ENCODE peak calls at places on chromosomes 3 and 15, in six cellular contexts. E is uterus, A is pancreas, D is dorsolateral prefrontal cortex, C is testis, T is omental fat pad. B is an unnamed sample.
A peak's percentile ranks its signal among the peaks of the same experiment; 100 is the strongest.

GRCh38 chr3:141129049-141130038 is 78.2 kb downstream of the SPSB4 start:
- DNase-seq in C (no peak), E (no peak), T (no peak), A (no peak), D (no peak), B (no peak)

GRCh38 chr3:101643861-101644613 is 32.9 kb downstream of the ZBTB11 start:
- DNase-seq in D (no peak), T (no peak), E (no peak), C (no peak), A (no peak), B (no peak)

GRCh38 chr15:77541421-77542181 is 91.1 kb downstream of the LINGO1 start:
- DNase-seq in T (no peak), C (peak; percentile 32), D (no peak), E (no peak), A (no peak), B (no peak)

GRCh38 chr3:31095254-31095653 is 200.8 kb upstream of the GADL1 start:
- DNase-seq in T (no peak), D (no peak), C (no peak), E (no peak), A (no peak), B (no peak)

GRCh38 chr3:72829701-72830100 is 18.5 kb downstream of the SHQ1 start:
- DNase-seq in T (no peak), D (no peak), C (no peak), E (no peak), A (no peak), B (no peak)

GRCh38 chr3:123286308-123287023 is 84.7 kb downstream of the SEC22A start:
- DNase-seq in T (no peak), D (no peak), A (peak; percentile 25), C (peak; percentile 67), E (no peak), B (peak; percentile 82)

GRCh38 chr15:82172506-82172905 is 90.0 kb downstream of the EFL1 start:
- DNase-seq in E (no peak), D (no peak), T (no peak), A (no peak), C (no peak), B (no peak)

GRCh38 chr3:131702156-131702555 is 199.4 kb upstream of the MRPL3 start:
- DNase-seq in C (no peak), T (no peak), A (no peak), D (no peak), E (no peak), B (no peak)

GRCh38 chr3:105598047-105598796 is 231.5 kb downstream of the ALCAM start:
- DNase-seq in C (no peak), T (no peak), A (no peak), E (no peak), D (no peak), B (no peak)

GRCh38 chr3:71495708-71496472 is 87.6 kb downstream of the FOXP1 start:
- DNase-seq in T (no peak), E (peak; percentile 47), C (no peak), A (no peak), D (no peak), B (no peak)

GRCh38 chr15:76346666-76347506 is 10.3 kb downstream of the ISL2 start:
- DNase-seq in C (no peak), E (no peak), A (no peak), D (no peak), T (no peak), B (peak; percentile 60)

GRCh38 chr15:57873564-57874209 is 167.2 kb downstream of the POLR2M start:
- DNase-seq in A (no peak), D (no peak), E (no peak), T (no peak), C (no peak), B (no peak)

GRCh38 chr15:52649686-52650085 is 29.5 kb downstream of the ATOSA start:
- DNase-seq in D (no peak), E (no peak), A (no peak), T (no peak), C (no peak), B (no peak)

GRCh38 chr15:88638626-88639372 is at the start of gene ISG20:
- DNase-seq in D (peak; percentile 82), A (peak; percentile 95), C (peak; percentile 89), T (peak; percentile 93), E (peak; percentile 97), B (peak; percentile 38)

GRCh38 chr3:186515115-186515514 is 29.1 kb downstream of the CRYGS start:
- DNase-seq in D (no peak), E (no peak), A (no peak), T (no peak), C (no peak), B (no peak)

GRCh38 chr3:186512570-186513302 is 31.4 kb downstream of the CRYGS start:
- DNase-seq in C (no peak), T (no peak), E (no peak), A (no peak), D (no peak), B (no peak)

GRCh38 chr3:186511702-186512101 is 32.5 kb downstream of the CRYGS start:
- DNase-seq in T (no peak), E (no peak), D (no peak), C (no peak), A (no peak), B (no peak)

GRCh38 chr3:186516645-186517044 is 27.5 kb downstream of the CRYGS start:
- DNase-seq in T (no peak), D (no peak), C (no peak), E (no peak), A (no peak), B (no peak)

DNA sequence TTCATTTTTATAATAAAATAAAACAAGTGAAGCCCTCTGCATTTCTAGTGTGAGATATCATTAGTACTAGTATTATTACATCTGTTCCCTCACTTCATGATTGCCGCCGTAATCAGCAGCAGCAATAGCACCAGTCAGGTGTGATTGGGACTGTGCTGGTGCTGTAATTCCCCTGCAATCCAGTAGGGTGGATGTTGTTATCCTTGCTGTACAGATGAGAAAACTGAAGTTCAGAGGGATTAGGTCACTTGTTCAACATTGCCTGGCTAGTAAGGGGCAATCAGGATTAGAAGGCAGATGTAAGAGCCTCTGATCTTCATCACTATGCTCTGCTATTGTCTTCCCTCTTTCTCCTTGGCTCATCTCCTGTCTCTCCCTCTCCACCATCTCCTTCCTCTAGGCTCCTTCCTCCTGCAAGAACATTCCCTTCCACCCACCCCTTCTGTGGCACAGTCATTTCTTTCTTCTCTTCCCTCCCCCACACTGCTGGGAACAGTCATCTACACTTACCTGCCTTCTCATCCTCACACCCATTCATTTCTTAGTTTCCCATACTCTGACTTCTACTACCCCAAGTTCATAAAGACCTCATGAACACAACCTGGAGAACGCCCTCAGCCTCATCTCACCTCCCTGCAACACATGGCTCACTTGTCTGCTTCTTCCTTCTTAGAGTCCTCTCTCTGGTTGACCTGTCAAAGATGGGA is 29.7 kb downstream of the CRYGS start:
- DNase-seq in T (no peak), C (no peak), D (no peak), E (no peak), A (no peak), B (no peak)
- TF ChIP-seq CTCF in T (no peak), C (no peak), D (no peak), E (no peak), A (peak; percentile 21), B (peak; percentile 37)

GRCh38 chr3:125163739-125164601 is 48.6 kb downstream of the SLC12A8 start:
- DNase-seq in A (no peak), T (no peak), D (no peak), E (no peak), C (peak; percentile 54), B (no peak)
- TF ChIP-seq CTCF in A (no peak), T (no peak), D (no peak), E (no peak), C (no peak), B (no peak)

GRCh38 chr3:19107719-19108118 is 40.6 kb upstream of the KCNH8 start:
- DNase-seq in C (no peak), T (no peak), E (no peak), A (no peak), D (peak; percentile 4), B (no peak)

GRCh38 chr3:19106307-19106706 is 42.0 kb upstream of the KCNH8 start:
- DNase-seq in D (no peak), E (no peak), C (no peak), A (no peak), T (no peak), B (no peak)

GRCh38 chr3:19104459-19104858 is 43.9 kb upstream of the KCNH8 start:
- DNase-seq in D (no peak), C (no peak), A (no peak), T (no peak), E (no peak), B (no peak)

GRCh38 chr3:19105826-19106225 is 42.5 kb upstream of the KCNH8 start:
- DNase-seq in E (no peak), A (no peak), T (no peak), D (no peak), C (no peak), B (no peak)

DNA sequence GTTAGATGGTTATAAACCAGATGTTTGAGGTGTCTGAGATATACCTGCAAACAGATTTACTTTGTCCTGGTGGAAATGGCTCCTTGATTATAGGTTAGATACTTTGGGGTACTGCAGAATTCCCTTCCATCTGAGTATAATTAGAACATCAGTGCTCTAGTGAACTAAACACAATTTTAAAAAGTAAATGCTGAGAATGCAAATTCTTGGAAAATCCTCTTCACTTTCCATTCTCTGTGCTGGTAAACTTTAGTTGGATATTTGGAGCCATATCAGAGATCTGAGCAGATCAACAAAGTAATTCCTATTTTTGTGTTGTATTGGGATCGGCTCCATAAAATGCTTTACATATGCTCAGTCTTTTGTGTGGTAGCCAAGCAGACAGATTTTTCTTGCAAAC is 38.0 kb upstream of the KCNH8 start:
- DNase-seq in T (no peak), C (no peak), D (no peak), A (no peak), E (no peak), B (no peak)
- TF ChIP-seq CTCF in T (no peak), C (no peak), D (no peak), A (no peak), E (no peak), B (no peak)

GRCh38 chr3:66272016-66272415 is 51.2 kb downstream of the SLC25A26 start:
- DNase-seq in D (no peak), T (no peak), A (no peak), E (no peak), C (no peak), B (no peak)

GRCh38 chr3:66280304-66280703 is 59.5 kb downstream of the SLC25A26 start:
- DNase-seq in D (no peak), A (no peak), C (no peak), T (no peak), E (no peak), B (no peak)

GRCh38 chr3:66279168-66279567 is 58.4 kb downstream of the SLC25A26 start:
- DNase-seq in D (no peak), T (no peak), E (no peak), A (no peak), C (no peak), B (no peak)

GRCh38 chr3:66271231-66271630 is 50.4 kb downstream of the SLC25A26 start:
- DNase-seq in C (no peak), T (no peak), E (no peak), D (no peak), A (no peak), B (no peak)

DNA sequence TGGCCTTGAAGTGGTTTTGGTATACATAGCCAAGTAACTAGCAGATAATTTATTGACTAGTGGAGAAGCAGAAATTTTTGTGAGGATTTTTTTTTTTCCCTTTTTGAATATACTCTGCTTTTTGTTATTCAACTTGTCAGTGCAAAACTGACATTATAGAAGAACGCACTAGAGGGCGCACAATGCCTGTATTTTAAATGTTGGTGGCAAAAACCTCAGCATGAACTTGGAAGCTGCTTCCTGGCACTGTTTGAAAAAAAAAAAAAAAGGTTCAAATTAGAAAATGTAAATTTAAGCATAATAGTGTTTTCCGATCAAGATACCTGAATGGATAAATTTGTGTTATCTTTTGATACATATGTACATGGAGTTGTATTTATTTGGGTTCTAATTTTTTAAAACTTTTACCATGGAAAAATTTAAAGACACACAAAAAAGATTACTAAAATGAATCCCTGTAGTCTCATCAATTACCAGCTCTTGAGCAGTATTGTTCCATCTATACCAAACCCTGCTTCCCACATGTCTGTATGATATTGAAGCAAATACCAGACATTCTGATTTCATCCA is 56.0 kb downstream of the SLC25A26 start:
- DNase-seq in T (peak; percentile 48), D (peak; percentile 31), E (peak; percentile 72), A (peak; percentile 59), C (peak; percentile 79), B (peak; percentile 69)
- TF ChIP-seq CTCF in T (peak; percentile 30), D (peak; percentile 79), E (peak; percentile 79), A (peak; percentile 46), C (no peak), B (peak; percentile 77)